ENCODE peak calls at places on chromosomes 7 and 10, in five cellular contexts. One of them, this sample, is unnamed.

GRCh38 chr7:1865809-1866255 is 195.8 kb downstream of the ELFN1 start:
- DNase-seq in A549: no peak
- DNase-seq in IMR-90: no peak
- DNase-seq in K562: no peak
- DNase-seq in SK-N-SH: peak
- DNase-seq in this sample: no peak

GRCh38 chr10:131996508-131997365 is 15.0 kb upstream of the BNIP3 start:
- DNase-seq in A549: no peak
- DNase-seq in IMR-90: no peak
- DNase-seq in K562: no peak
- DNase-seq in SK-N-SH: no peak
- DNase-seq in this sample: no peak

GRCh38 chr10:1142596-1142995 is 86.4 kb downstream of the WDR37 start:
- DNase-seq in A549: no peak
- DNase-seq in IMR-90: no peak
- DNase-seq in K562: no peak
- DNase-seq in SK-N-SH: no peak
- DNase-seq in this sample: no peak

GRCh38 chr7:143975617-143976016 is 21.0 kb downstream of the OR2F1 start:
- DNase-seq in A549: peak
- DNase-seq in IMR-90: peak
- DNase-seq in K562: no peak
- DNase-seq in SK-N-SH: peak
- DNase-seq in this sample: no peak

GRCh38 chr7:28231181-28231580 is 50.6 kb upstream of the JAZF1 start:
- DNase-seq in A549: no peak
- DNase-seq in IMR-90: no peak
- DNase-seq in K562: no peak
- DNase-seq in SK-N-SH: no peak
- DNase-seq in this sample: no peak

GRCh38 chr10:92575961-92576360 is 2.1 kb upstream of the IDE start:
- DNase-seq in A549: peak
- DNase-seq in IMR-90: peak
- DNase-seq in K562: no peak
- DNase-seq in SK-N-SH: no peak
- DNase-seq in this sample: no peak

GRCh38 chr10:133141963-133142350 is 18.1 kb upstream of the KNDC1 start:
- DNase-seq in A549: no peak
- DNase-seq in IMR-90: no peak
- DNase-seq in K562: no peak
- DNase-seq in SK-N-SH: no peak
- DNase-seq in this sample: no peak

GRCh38 chr10:61733358-61733940 is 70.7 kb downstream of the CABCOCO1 start:
- DNase-seq in A549: peak
- DNase-seq in IMR-90: peak
- DNase-seq in K562: peak
- DNase-seq in SK-N-SH: peak
- DNase-seq in this sample: no peak

GRCh38 chr7:84490661-84491060 is 296.1 kb upstream of the SEMA3A start:
- DNase-seq in A549: no peak
- DNase-seq in IMR-90: no peak
- DNase-seq in K562: peak
- DNase-seq in SK-N-SH: no peak
- DNase-seq in this sample: no peak

GRCh38 chr7:137328389-137329120 is 15.0 kb downstream of the PTN start:
- DNase-seq in A549: no peak
- DNase-seq in IMR-90: peak
- DNase-seq in K562: no peak
- DNase-seq in SK-N-SH: no peak
- DNase-seq in this sample: no peak

GRCh38 chr10:129692695-129693094 is 225.7 kb downstream of the MGMT start:
- DNase-seq in A549: no peak
- DNase-seq in IMR-90: no peak
- DNase-seq in K562: no peak
- DNase-seq in SK-N-SH: no peak
- DNase-seq in this sample: no peak

GRCh38 chr7:108178393-108178792 is 48.2 kb upstream of the LAMB4 start:
- DNase-seq in A549: no peak
- DNase-seq in IMR-90: no peak
- DNase-seq in K562: no peak
- DNase-seq in SK-N-SH: no peak
- DNase-seq in this sample: no peak

GRCh38 chr10:31051703-31052102 is 20.0 kb upstream of the ZNF438 start:
- DNase-seq in A549: peak
- DNase-seq in IMR-90: peak
- DNase-seq in K562: no peak
- DNase-seq in SK-N-SH: no peak
- DNase-seq in this sample: no peak

GRCh38 chr7:25862993-25863726 is 288.8 kb upstream of the NFE2L3 start:
- DNase-seq in A549: no peak
- DNase-seq in IMR-90: no peak
- DNase-seq in K562: no peak
- DNase-seq in SK-N-SH: no peak
- DNase-seq in this sample: no peak

GRCh38 chr10:132439424-132440163 is 42.6 kb downstream of the PWWP2B start:
- DNase-seq in A549: no peak
- DNase-seq in IMR-90: no peak
- DNase-seq in K562: no peak
- DNase-seq in SK-N-SH: no peak
- DNase-seq in this sample: no peak

GRCh38 chr7:29075621-29076020 is 70.7 kb downstream of the CPVL start:
- DNase-seq in A549: no peak
- DNase-seq in IMR-90: no peak
- DNase-seq in K562: no peak
- DNase-seq in SK-N-SH: no peak
- DNase-seq in this sample: no peak

GRCh38 chr7:159142204-159142603 is 2.5 kb downstream of the VIPR2 start:
- DNase-seq in A549: no peak
- DNase-seq in IMR-90: no peak
- DNase-seq in K562: no peak
- DNase-seq in SK-N-SH: no peak
- DNase-seq in this sample: no peak

GRCh38 chr7:112581529-112581928 is 100.7 kb downstream of the LSMEM1 start:
- DNase-seq in A549: no peak
- DNase-seq in IMR-90: no peak
- DNase-seq in K562: no peak
- DNase-seq in SK-N-SH: no peak
- DNase-seq in this sample: no peak

GRCh38 chr10:50244201-50244600 is 7.1 kb downstream of the ASAH2 start:
- DNase-seq in A549: no peak
- DNase-seq in IMR-90: no peak
- DNase-seq in K562: no peak
- DNase-seq in SK-N-SH: no peak
- DNase-seq in this sample: no peak

GRCh38 chr10:104577861-104578480 is 63.1 kb upstream of the SORCS3 start:
- DNase-seq in A549: no peak
- DNase-seq in IMR-90: peak
- DNase-seq in K562: no peak
- DNase-seq in SK-N-SH: no peak
- DNase-seq in this sample: no peak

GRCh38 chr7:38367301-38367700 is 93.9 kb upstream of the TARP start:
- DNase-seq in A549: no peak
- DNase-seq in IMR-90: no peak
- DNase-seq in K562: no peak
- DNase-seq in SK-N-SH: no peak
- DNase-seq in this sample: peak

GRCh38 chr10:29387269-29387668 is 98.4 kb downstream of the LYZL1 start:
- DNase-seq in A549: no peak
- DNase-seq in IMR-90: no peak
- DNase-seq in K562: no peak
- DNase-seq in SK-N-SH: no peak
- DNase-seq in this sample: no peak

GRCh38 chr7:55469271-55469681 is 103.0 kb downstream of the VOPP1 start:
- DNase-seq in A549: no peak
- DNase-seq in IMR-90: no peak
- DNase-seq in K562: no peak
- DNase-seq in SK-N-SH: peak
- DNase-seq in this sample: no peak

GRCh38 chr10:110860576-110861241 is 11.0 kb upstream of the PDCD4 start:
- DNase-seq in A549: no peak
- DNase-seq in IMR-90: no peak
- DNase-seq in K562: no peak
- DNase-seq in SK-N-SH: no peak
- DNase-seq in this sample: peak

GRCh38 chr10:94288361-94289116 is 74.2 kb downstream of the NOC3L start:
- DNase-seq in A549: no peak
- DNase-seq in IMR-90: no peak
- DNase-seq in K562: no peak
- DNase-seq in SK-N-SH: no peak
- DNase-seq in this sample: no peak

GRCh38 chr10:99372546-99373271 is 43.6 kb downstream of the CNNM1 start:
- DNase-seq in A549: no peak
- DNase-seq in IMR-90: peak
- DNase-seq in K562: no peak
- DNase-seq in SK-N-SH: no peak
- DNase-seq in this sample: no peak

GRCh38 chr10:16477757-16478156 is 40.9 kb downstream of the PTER start:
- DNase-seq in A549: no peak
- DNase-seq in IMR-90: no peak
- DNase-seq in K562: no peak
- DNase-seq in SK-N-SH: no peak
- DNase-seq in this sample: peak

DNA sequence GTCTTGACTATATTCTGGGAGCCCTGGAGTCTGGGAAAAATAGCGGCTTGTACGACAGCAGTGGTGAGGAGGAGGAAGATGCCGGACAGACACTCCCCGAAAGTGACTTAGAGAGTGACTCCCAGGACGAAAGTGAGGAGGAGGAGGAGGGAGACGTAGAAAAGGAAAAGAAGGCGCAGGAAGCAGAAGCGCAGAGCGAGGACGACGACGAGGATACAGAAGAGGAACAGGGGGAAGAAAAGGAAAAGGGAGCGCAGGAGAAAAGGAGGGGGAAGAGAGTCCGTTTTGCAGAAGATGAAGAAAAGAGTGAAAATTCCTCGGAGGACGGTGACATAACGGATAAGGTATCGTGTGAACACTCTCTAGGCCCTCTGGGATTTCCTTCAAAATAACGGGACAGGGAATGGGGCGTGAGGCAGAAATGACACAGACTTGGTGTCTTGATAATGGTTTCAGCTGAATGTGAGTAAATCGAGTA is 908 bp downstream of the NOM1 start:
- DNase-seq in A549: no peak
- DNase-seq in IMR-90: peak
- DNase-seq in K562: no peak
- DNase-seq in SK-N-SH: no peak
- DNase-seq in this sample: no peak
- TF ChIP-seq RCOR1 in A549: no peak
- TF ChIP-seq RCOR1 in IMR-90: no peak
- TF ChIP-seq RCOR1 in K562: no peak
- TF ChIP-seq RCOR1 in SK-N-SH: no peak
- TF ChIP-seq RCOR1 in this sample: no peak

GRCh38 chr10:43415544-43415943 is 6.6 kb upstream of the HNRNPF start:
- DNase-seq in A549: no peak
- DNase-seq in IMR-90: no peak
- DNase-seq in K562: peak
- DNase-seq in SK-N-SH: no peak
- DNase-seq in this sample: no peak

GRCh38 chr10:43421201-43421507 is 12.2 kb upstream of the HNRNPF start:
- DNase-seq in A549: no peak
- DNase-seq in IMR-90: no peak
- DNase-seq in K562: no peak
- DNase-seq in SK-N-SH: no peak
- DNase-seq in this sample: no peak

GRCh38 chr10:43420369-43421200 is 11.6 kb upstream of the HNRNPF start:
- DNase-seq in A549: peak
- DNase-seq in IMR-90: peak
- DNase-seq in K562: peak
- DNase-seq in SK-N-SH: peak
- DNase-seq in this sample: no peak

GRCh38 chr10:43419997-43420368 is 11.0 kb upstream of the HNRNPF start:
- DNase-seq in A549: no peak
- DNase-seq in IMR-90: no peak
- DNase-seq in K562: no peak
- DNase-seq in SK-N-SH: no peak
- DNase-seq in this sample: no peak

DNA sequence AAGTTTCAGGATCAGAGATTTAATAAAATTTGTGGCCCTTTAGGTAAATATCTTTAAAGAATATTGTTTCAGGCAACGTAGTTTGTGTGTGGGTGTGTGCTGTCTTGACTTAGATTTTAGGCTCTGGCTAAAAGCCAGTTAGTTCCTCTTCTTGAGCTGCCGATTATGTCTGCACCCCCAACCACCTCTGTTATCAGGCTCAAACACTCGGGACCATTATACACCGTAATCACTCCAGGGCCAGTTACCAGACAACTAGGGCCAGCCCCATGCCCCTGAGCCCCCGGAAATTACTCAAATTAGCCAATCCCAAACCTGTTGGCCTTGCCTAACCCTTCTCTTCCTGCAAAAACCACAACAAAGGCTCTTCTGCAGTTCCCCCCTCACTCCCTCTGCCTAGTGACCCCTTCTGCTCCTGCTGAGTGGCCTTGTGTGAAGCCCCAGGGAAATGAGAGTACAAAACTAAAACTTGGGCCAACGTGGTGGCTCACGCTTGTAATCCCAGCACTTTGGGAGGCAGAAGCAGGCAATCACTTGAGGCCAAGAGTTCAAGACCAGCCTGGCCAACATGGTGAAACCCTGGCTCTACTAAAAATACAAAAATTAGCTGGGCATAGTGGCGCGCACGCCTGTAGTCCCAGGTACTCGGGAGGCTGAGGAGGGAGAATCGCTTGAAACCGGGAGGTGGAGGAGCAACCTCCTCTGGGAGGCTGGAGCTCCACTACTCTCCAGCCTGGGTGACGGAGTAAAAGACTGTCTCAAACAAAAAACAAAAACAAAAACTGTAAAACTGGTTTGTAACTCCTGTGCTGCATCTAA is 9.2 kb upstream of the HNRNPF start:
- DNase-seq in A549: no peak
- DNase-seq in IMR-90: no peak
- DNase-seq in K562: peak
- DNase-seq in SK-N-SH: no peak
- DNase-seq in this sample: peak
- TF ChIP-seq RCOR1 in A549: no peak
- TF ChIP-seq RCOR1 in IMR-90: no peak
- TF ChIP-seq RCOR1 in K562: peak
- TF ChIP-seq RCOR1 in SK-N-SH: no peak
- TF ChIP-seq RCOR1 in this sample: no peak

DNA sequence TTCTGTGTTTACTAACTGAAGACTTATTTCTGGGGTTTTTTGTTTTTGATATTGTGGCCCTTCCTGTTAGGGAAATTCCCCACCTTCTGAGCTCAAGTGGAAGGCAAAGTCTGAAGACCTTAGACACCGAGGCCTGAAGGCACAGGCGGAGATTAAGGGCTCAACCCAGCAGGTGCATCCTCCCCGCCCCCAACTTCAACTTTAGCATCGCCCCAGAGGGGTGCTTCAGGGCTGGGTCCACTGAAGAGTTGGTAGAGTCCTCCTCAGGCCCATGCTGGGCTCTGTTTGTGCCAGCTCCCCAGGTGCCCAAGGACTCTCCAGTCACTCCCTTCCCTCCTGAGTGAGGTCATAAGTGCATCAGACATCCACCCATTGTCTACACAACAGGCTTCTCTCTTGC is 9.4 kb upstream of the PPIA start:
- DNase-seq in A549: no peak
- DNase-seq in IMR-90: no peak
- DNase-seq in K562: no peak
- DNase-seq in SK-N-SH: no peak
- DNase-seq in this sample: no peak
- TF ChIP-seq RCOR1 in A549: no peak
- TF ChIP-seq RCOR1 in IMR-90: no peak
- TF ChIP-seq RCOR1 in K562: no peak
- TF ChIP-seq RCOR1 in SK-N-SH: no peak
- TF ChIP-seq RCOR1 in this sample: no peak

GRCh38 chr10:43959854-43960415 is 311.3 kb upstream of the ZNF32 start:
- DNase-seq in A549: no peak
- DNase-seq in IMR-90: no peak
- DNase-seq in K562: no peak
- DNase-seq in SK-N-SH: no peak
- DNase-seq in this sample: no peak
- TF ChIP-seq RCOR1 in A549: no peak
- TF ChIP-seq RCOR1 in IMR-90: no peak
- TF ChIP-seq RCOR1 in K562: no peak
- TF ChIP-seq RCOR1 in SK-N-SH: no peak
- TF ChIP-seq RCOR1 in this sample: no peak

This sample was measured in GM12878.